ENCODE peak calls at places on chromosomes 1 and 21, in nine cellular contexts. H is activated T-cell treated with anti-CD3 and anti-CD28 coated beads for 1 hour; X is mesenteric fat pad; G is Calu3; Z is cardiac muscle cell; W is NCI-H446; M is hippocampal formation; J is activated T-helper 1 cell treated with anti-CD3 and anti-CD28 coated beads, Interleukin-2, amount 50 U/mL, for 16 hours; E is left colon. N is an unnamed sample.
A peak's percentile ranks its signal among the peaks of the same experiment; 100 is the strongest.

GRCh38 chr21:39330001-39330400 is 16.6 kb upstream of the BRWD1 start:
- DNase-seq in H (no peak), X (no peak), G (no peak), Z (no peak), W (no peak), M (no peak), J (no peak), E (no peak), N (no peak)

GRCh38 chr1:97505289-97505688 is 415.5 kb downstream of the DPYD start:
- DNase-seq in H (no peak), X (no peak), G (no peak), Z (no peak), W (no peak), M (no peak), J (no peak), E (no peak), N (no peak)

GRCh38 chr1:44025816-44026215 is 5.4 kb downstream of the SLC6A9 start:
- DNase-seq in H (no peak), X (no peak), G (peak; percentile 43), Z (no peak), W (no peak), M (no peak), J (no peak), E (peak; percentile 87), N (no peak)

GRCh38 chr1:114756949-114757454 is 782 bp downstream of the CSDE1 start:
- DNase-seq in H (no peak), X (no peak), G (peak; percentile 11), Z (peak; percentile 24), W (no peak), M (no peak), J (no peak), E (peak; percentile 35), N (no peak)

GRCh38 chr1:50348449-50349241 is 74.6 kb downstream of the DMRTA2 start:
- DNase-seq in H (no peak), X (no peak), G (peak; percentile 72), Z (peak; percentile 84), W (peak; percentile 64), M (peak; percentile 57), J (no peak), E (no peak), N (peak; percentile 76)

GRCh38 chr1:55056632-55056992 is 17.3 kb downstream of the PCSK9 start:
- DNase-seq in H (no peak), X (peak; percentile 74), G (no peak), Z (no peak), W (no peak), M (no peak), J (no peak), E (no peak), N (no peak)

GRCh38 chr1:19478241-19478780 is 7.0 kb downstream of the CAPZB start:
- DNase-seq in H (no peak), X (no peak), G (no peak), Z (no peak), W (no peak), M (no peak), J (no peak), E (no peak), N (no peak)

GRCh38 chr1:108327534-108328462 is 83.9 kb upstream of the NBPF4 start:
- DNase-seq in H (no peak), X (no peak), G (peak; percentile 12), Z (no peak), W (no peak), M (no peak), J (no peak), E (no peak), N (no peak)

GRCh38 chr1:183711691-183712401 is 58.7 kb upstream of the APOBEC4 start:
- DNase-seq in H (no peak), X (no peak), G (no peak), Z (peak; percentile 82), W (peak; percentile 58), M (no peak), J (no peak), E (no peak), N (no peak)

GRCh38 chr1:99535470-99536164 is 110.3 kb upstream of the PALMD start:
- DNase-seq in H (no peak), X (no peak), G (peak; percentile 21), Z (no peak), W (no peak), M (no peak), J (no peak), E (no peak), N (no peak)

GRCh38 chr1:32774950-32775634 is 42.1 kb downstream of the YARS1 start:
- DNase-seq in H (no peak), X (no peak), G (peak; percentile 57), Z (no peak), W (no peak), M (no peak), J (no peak), E (no peak), N (no peak)

GRCh38 chr1:223815865-223816264 is 29.9 kb downstream of the TP53BP2 start:
- DNase-seq in H (no peak), X (no peak), G (no peak), Z (no peak), W (no peak), M (no peak), J (no peak), E (no peak), N (no peak)